ENCODE peak calls at places on chromosomes 11 and 22, in five cellular contexts. M, V, C, N and W are unnamed samples. For H3K4me1, the result is how much of the 10 kb centered on the place peaks cover.

GRCh38 chr11:69982675-69983570 is 95.2 kb upstream of the ANO1 start:
- DNase-seq in V (no peak), M (no peak), N (no peak), C (no peak), W (no peak)

GRCh38 chr22:36999463-36999862 is 19.8 kb downstream of the TST start:
- DNase-seq in V (no peak), C (no peak), M (no peak), N (no peak), W (no peak)

GRCh38 chr22:20956258-20957117 is 10.6 kb upstream of the AIFM3 start:
- DNase-seq in V (no peak), C (no peak), M (peak), N (no peak), W (peak)

GRCh38 chr11:6926208-6927029 is at the start of gene ZNF215:
- DNase-seq in M (peak), V (peak), C (peak), N (peak), W (peak)

GRCh38 chr11:95916049-95916448 is 7.9 kb downstream of the MTMR2 start:
- DNase-seq in V (no peak), M (no peak), N (no peak), C (no peak), W (no peak)

GRCh38 chr22:31561238-31561887 is 65.0 kb downstream of the SFI1 start:
- DNase-seq in N (peak), C (peak), V (peak), M (peak), W (peak)

GRCh38 chr22:17164392-17165024 is 5.4 kb upstream of the HDHD5 start:
- DNase-seq in N (no peak), V (no peak), C (no peak), M (no peak), W (no peak)

GRCh38 chr11:132068556-132068955 is 698.1 kb downstream of the NTM start:
- DNase-seq in N (no peak), V (no peak), M (peak), C (no peak), W (no peak)

GRCh38 chr11:102111011-102111786 is 952 bp downstream of the YAP1 start:
- DNase-seq in M (peak), V (peak), N (peak), C (peak), W (peak)

GRCh38 chr11:4626207-4627105 is 10.8 kb upstream of the OR51D1 start:
- DNase-seq in M (peak), N (peak), C (no peak), V (no peak), W (peak)

GRCh38 chr11:69892237-69892985 is 73.2 kb upstream of the FGF3 start:
- DNase-seq in M (no peak), C (no peak), N (peak), V (no peak), W (no peak)

GRCh38 chr22:20751185-20751851 is 22.6 kb upstream of the SERPIND1 start:
- DNase-seq in V (no peak), M (no peak), N (no peak), C (no peak), W (no peak)

GRCh38 chr22:39530692-39531331 is 1.7 kb downstream of the RPS19BP1 start:
- DNase-seq in C (no peak), V (no peak), M (no peak), N (peak), W (no peak)

GRCh38 chr11:944711-945470 is 19.2 kb downstream of the AP2A2 start:
- DNase-seq in C (no peak), M (peak), N (peak), V (no peak), W (peak)

GRCh38 chr11:17714356-17714854 is 5.0 kb upstream of the MYOD1 start:
- DNase-seq in V (no peak), M (no peak), N (no peak), C (no peak), W (no peak)

GRCh38 chr22:47089796-47090460 is 327.5 kb downstream of the TBC1D22A start:
- DNase-seq in C (no peak), N (no peak), V (no peak), M (no peak), W (no peak)

GRCh38 chr11:134425413-134425812 is 13.4 kb upstream of the B3GAT1 start:
- DNase-seq in N (no peak), M (no peak), C (no peak), V (no peak), W (no peak)

DNA sequence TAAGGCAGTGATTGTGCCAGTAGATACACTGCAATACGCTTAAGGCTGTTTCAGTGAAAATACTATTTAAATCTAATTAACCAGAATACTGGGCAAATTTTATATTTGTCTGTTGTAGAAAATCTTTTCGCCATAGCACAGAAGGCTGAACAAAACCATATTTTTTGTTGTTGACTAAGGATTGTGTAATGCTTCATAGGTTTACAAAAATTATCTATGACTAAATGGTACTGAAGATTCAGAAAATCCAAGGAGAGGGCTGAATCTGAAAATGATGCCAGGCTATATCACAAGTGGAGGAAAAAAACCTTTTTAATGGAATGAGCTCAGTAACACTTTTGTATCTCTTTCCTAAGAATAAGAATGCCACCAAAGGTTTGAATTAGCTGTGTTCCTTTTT is 2.8 kb downstream of the ATL3 start:
- DNase-seq in M (no peak), V (no peak), N (no peak), C (no peak), W (no peak)
- H3K4me1 ChIP-seq in M (under half), V (under half), N (under half), C (under half), W (under half)

GRCh38 chr11:78168539-78169477 is 19.6 kb downstream of the KCTD21 start:
- DNase-seq in N (no peak), V (peak), M (peak), C (peak), W (no peak)

GRCh38 chr11:78163828-78164227 is 24.4 kb upstream of the ALG8 start:
- DNase-seq in M (no peak), V (no peak), N (no peak), C (no peak), W (no peak)

GRCh38 chr11:78164471-78164870 is 24.0 kb downstream of the KCTD21 start:
- DNase-seq in M (no peak), V (no peak), N (no peak), C (no peak), W (no peak)

GRCh38 chr11:78170413-78170812 is 18.0 kb downstream of the KCTD21 start:
- DNase-seq in M (no peak), V (no peak), C (no peak), N (no peak), W (no peak)

DNA sequence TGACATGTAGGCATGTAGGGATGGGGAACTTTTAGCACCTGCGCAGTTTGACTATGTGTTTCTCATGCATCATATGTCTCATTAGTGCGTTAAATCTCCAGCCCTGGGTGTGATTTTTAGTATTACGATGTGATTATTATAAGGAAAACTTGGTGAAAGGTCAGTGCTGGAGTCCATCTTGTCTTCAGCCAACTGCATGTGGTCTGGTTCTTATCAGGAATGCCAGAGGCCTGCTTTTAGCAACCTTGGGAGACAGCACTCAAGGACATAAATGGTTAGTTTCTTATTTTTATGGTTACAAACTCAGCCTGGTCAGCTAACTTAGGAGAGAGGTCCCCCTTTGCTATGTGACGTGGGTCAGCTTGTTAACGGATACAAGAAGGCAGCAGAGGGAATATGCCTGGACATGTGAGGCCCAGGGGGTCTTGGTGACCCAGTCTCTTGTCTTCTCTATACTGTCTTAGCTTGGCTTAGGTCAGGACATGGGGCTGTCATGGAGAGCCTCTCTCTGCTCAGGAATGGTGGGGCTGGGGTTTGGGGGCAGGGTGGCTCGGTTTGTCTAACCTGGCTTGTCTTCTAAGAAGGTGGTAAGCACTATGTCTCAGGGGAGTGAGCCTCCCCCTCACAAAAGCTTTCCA is 21.5 kb downstream of the KCTD21 start:
- DNase-seq in M (no peak), C (no peak), N (no peak), V (no peak), W (no peak)
- H3K4me1 ChIP-seq in M (under half), C (under half), N (under half), V (under half), W (under half)

GRCh38 chr22:44362249-44363040 is 49.7 kb upstream of the SHISAL1 start:
- DNase-seq in C (no peak), V (peak), N (no peak), M (no peak), W (no peak)

GRCh38 chr22:44360306-44360685 is 47.5 kb upstream of the SHISAL1 start:
- DNase-seq in N (no peak), C (no peak), M (no peak), V (no peak), W (no peak)

GRCh38 chr22:44360686-44361381 is 48.1 kb upstream of the SHISAL1 start:
- DNase-seq in N (no peak), C (peak), V (peak), M (peak), W (no peak)

GRCh38 chr22:44363214-44363979 is 50.6 kb upstream of the SHISAL1 start:
- DNase-seq in N (no peak), V (peak), C (peak), M (peak), W (no peak)

DNA sequence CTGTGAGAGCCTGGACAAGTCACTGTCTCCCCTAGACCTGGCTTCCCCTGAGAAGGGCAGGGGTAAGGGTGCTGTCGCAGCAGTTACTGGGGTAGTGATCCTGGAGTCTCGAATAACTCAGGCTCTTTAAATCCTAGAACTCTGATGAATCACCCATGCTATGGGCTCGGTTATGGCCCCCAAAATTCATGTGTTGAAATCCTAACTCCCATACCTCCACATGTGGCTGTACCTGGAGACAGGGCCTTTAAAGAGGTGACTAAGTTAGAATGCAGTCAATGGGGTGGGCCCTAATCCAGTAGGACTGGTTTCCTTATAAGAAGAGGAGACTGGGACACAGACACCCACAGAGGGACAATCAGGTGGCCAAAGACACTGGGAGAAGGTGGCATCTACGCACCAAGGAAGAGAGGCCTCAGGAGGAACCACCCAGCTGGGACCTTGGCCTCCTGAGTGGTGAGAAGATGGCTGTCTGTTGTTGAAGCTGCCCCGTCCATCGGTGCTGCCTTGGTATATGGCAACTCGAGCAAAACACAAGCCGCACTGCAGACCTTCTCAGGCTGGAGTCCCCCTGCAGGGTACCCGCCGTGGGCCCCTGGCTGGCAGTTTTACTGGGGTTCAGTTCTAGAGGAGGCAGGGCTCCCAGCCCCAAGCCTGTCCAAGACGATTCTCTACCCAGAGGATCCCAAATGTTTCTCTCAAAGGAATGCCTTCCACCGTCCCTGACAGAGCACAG is 48.8 kb upstream of the SHISAL1 start:
- DNase-seq in N (no peak), M (no peak), V (peak), C (no peak), W (no peak)
- H3K4me1 ChIP-seq in N (under half), M (under half), V (under half), C (under half), W (under half)

GRCh38 chr11:35163209-35163608 is 24.2 kb downstream of the CD44 start:
- DNase-seq in N (no peak), C (no peak), M (peak), V (no peak), W (no peak)
- H3K4me1 ChIP-seq in N (under half), C (under half), M (half or more), V (under half), W (under half)

DNA sequence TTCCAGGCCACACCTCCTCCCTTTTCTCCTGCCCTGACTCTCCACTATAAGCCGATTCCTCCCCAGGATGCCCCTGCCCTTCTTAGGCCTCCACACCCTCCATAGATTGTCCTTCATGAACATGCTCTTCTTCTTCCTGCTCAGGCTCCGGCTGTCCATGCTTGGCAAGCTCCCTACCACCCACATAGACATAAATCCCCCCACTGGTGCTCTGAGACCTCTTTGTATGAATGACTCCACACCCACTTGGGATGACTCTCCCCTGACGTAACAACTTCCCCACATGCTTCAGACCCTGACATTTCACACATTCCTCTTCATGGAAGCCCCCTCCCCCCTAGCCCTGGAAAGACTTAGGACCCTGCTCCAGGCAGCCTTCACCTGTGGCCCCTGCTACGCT is 542.5 kb upstream of the LARGE1 start:
- DNase-seq in M (no peak), N (no peak), V (no peak), C (no peak), W (no peak)
- H3K4me1 ChIP-seq in M (under half), N (under half), V (under half), C (under half), W (under half)

DNA sequence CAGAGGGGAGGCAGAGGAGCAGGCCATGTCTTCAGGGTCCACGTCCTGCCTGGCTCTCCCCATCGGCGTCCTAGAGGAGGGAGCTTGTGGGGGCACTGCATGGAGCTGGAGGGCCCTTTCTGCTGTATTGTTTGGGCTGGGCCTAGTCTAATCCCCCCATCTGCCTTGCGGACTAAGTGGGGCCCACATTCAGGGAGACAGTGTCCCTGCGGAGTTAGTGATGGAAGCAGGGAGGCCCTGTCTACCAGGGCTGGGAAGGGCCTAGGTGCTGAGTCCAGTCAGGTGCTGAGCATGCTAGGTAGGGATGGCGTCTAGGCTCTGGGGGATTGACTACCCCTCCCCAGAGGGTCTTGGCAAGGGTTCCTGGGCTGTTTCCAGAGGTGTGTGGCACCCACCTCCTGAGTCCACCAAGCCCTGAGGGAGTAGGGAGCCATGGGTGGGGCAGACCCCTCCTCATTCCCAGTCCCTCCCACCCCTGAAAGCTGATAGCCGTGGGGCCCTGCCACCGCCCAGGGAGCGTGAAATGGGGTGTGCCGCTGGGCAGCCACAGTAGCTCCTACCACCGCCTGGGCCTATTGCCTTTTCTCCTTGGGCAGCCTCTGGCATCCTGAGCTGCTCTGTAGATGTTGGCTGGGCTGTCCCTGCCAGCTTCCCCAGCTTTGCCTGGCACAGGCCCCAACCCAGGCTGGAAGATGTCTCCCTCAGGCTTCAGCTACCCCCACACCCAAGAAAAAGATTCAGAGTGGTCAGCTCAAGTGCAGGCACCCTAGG is 1.9 kb upstream of the POLD4 start:
- DNase-seq in N (no peak), M (no peak), V (no peak), C (no peak), W (no peak)
- H3K4me1 ChIP-seq in N (under half), M (under half), V (half or more), C (under half), W (under half)

GRCh38 chr11:60371854-60372253 is 6.5 kb upstream of the MS4A7 start:
- DNase-seq in M (no peak), V (no peak), C (no peak), N (no peak), W (no peak)
- H3K4me1 ChIP-seq in M (under half), V (under half), C (under half), N (under half), W (under half)

GRCh38 chr11:12216100-12216499 is 105.7 kb downstream of the MICAL2 start:
- DNase-seq in M (no peak), V (no peak), N (no peak), C (no peak), W (no peak)
- H3K4me1 ChIP-seq in M (under half), V (under half), N (under half), C (under half), W (under half)

GRCh38 chr11:75823415-75823814 is 8.4 kb downstream of the UVRAG start:
- DNase-seq in M (no peak), N (no peak), C (no peak), V (no peak), W (no peak)
- H3K4me1 ChIP-seq in M (under half), N (under half), C (under half), V (under half), W (under half)

GRCh38 chr11:66051371-66051765 is 796 bp upstream of the SF3B2 start:
- DNase-seq in N (no peak), M (no peak), V (no peak), C (no peak), W (no peak)

GRCh38 chr11:66056541-66056940 is 4.4 kb downstream of the SF3B2 start:
- DNase-seq in N (no peak), C (no peak), M (no peak), V (no peak), W (no peak)

GRCh38 chr11:66052664-66052982 is 459 bp downstream of the SF3B2 start:
- DNase-seq in M (no peak), V (no peak), C (no peak), N (no peak), W (no peak)

GRCh38 chr11:66051766-66052663 is at the start of gene SF3B2:
- DNase-seq in V (peak), N (peak), C (peak), M (peak), W (peak)

DNA sequence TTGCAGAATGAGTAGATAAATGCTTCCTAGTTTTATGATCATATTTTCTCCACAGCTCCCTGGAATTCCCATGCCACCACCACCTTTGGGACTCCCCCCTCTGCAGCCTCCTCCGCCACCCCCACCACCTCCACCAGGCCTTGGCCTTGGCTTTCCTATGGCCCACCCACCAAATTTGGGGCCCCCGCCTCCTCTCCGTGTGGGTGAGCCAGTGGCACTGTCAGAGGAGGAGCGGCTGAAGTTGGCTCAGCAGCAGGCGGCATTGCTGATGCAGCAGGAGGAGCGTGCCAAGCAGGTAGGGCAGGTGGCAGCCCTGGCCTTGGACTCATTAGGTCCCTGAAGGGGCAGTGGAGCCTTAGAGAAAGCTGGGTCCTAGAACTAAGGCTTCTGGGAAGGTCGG is 2.9 kb downstream of the SF3B2 start:
- DNase-seq in V (no peak), C (no peak), M (no peak), N (no peak), W (no peak)
- H3K4me1 ChIP-seq in V (under half), C (under half), M (under half), N (under half), W (under half)